ENCODE peak calls at places on chromosomes 5 and 9, in eight cellular contexts. I is glutamatergic neuron; V is LoVo; J is NCI-H2029 treated with DMSO at 0.1 percent for 48 hours; G is GM23248; Y is stimulated activated naive CD4-positive, alpha-beta T cell; B is AG04450; U is H1. W is an unnamed sample.

GRCh38 chr5:123511290-123511647 is 708 bp upstream of the CSNK1G3 start:
- DNase-seq in B (no peak), J (no peak), V (no peak), I (no peak), G (peak; percentile 69), U (no peak), Y (no peak), W (no peak)

GRCh38 chr9:110029422-110029814 is 178.5 kb downstream of the C9orf152 start:
- DNase-seq in B (no peak), V (no peak), U (no peak), I (no peak), G (peak; percentile 89), J (no peak), Y (no peak), W (no peak)

GRCh38 chr9:116656977-116657376 is 30.1 kb upstream of the TRIM32 start:
- DNase-seq in B (no peak), U (no peak), V (no peak), J (no peak), I (no peak), Y (no peak), G (peak; percentile 71), W (no peak)

GRCh38 chr5:163531272-163531671 is 25.9 kb downstream of the MAT2B start:
- DNase-seq in G (no peak), I (no peak), U (no peak), Y (no peak), J (no peak), B (no peak), V (no peak), W (no peak)

GRCh38 chr9:20286969-20287368 is 335.3 kb downstream of the MLLT3 start:
- DNase-seq in V (no peak), G (no peak), J (no peak), B (no peak), U (no peak), I (no peak), Y (no peak), W (no peak)

GRCh38 chr9:96615421-96615820 is 4.2 kb downstream of the CDC14B start:
- DNase-seq in Y (no peak), G (no peak), J (no peak), I (no peak), V (no peak), U (no peak), B (no peak), W (no peak)

GRCh38 chr5:13658761-13659160 is 285.7 kb downstream of the DNAH5 start:
- DNase-seq in I (no peak), V (no peak), Y (no peak), G (no peak), B (no peak), J (no peak), U (no peak), W (no peak)

GRCh38 chr5:148469446-148470062 is 85.8 kb downstream of the FBXO38 start:
- DNase-seq in I (no peak), B (peak; percentile 13), Y (no peak), J (peak; percentile 45), U (no peak), G (peak; percentile 52), V (no peak), W (peak; percentile 48)

GRCh38 chr5:36417221-36417620 is 115.5 kb upstream of the RANBP3L start:
- DNase-seq in U (no peak), J (no peak), B (no peak), V (no peak), G (peak; percentile 15), Y (no peak), I (no peak), W (no peak)

GRCh38 chr5:102681403-102681983 is 73.6 kb upstream of the PAM start:
- DNase-seq in V (peak; percentile 66), Y (peak; percentile 1), J (peak; percentile 83), G (peak; percentile 84), I (peak; percentile 78), B (peak; percentile 36), U (peak; percentile 79), W (peak; percentile 82)

GRCh38 chr9:108272350-108272899 is 583.4 kb downstream of the ACTL7B start:
- DNase-seq in V (peak; percentile 62), I (no peak), G (peak; percentile 74), U (peak; percentile 55), B (peak; percentile 7), J (peak; percentile 89), Y (no peak), W (no peak)

GRCh38 chr5:122077451-122078115 is 476 bp downstream of the LOX start:
- DNase-seq in U (peak; percentile 82), I (peak; percentile 52), V (no peak), B (no peak), G (peak; percentile 77), J (no peak), Y (no peak), W (peak; percentile 83)

GRCh38 chr5:89844548-89844947 is 565.0 kb downstream of the CETN3 start:
- DNase-seq in U (no peak), Y (no peak), B (no peak), V (no peak), G (no peak), J (no peak), I (no peak), W (no peak)

GRCh38 chr5:112234000-112234399 is 185.1 kb downstream of the EPB41L4A start:
- DNase-seq in G (peak; percentile 3), I (no peak), Y (no peak), J (no peak), B (no peak), U (no peak), V (no peak), W (no peak)

GRCh38 chr5:36613241-36613640 is 6.8 kb downstream of the SLC1A3 start:
- DNase-seq in U (no peak), J (no peak), G (no peak), I (no peak), Y (no peak), V (no peak), B (no peak), W (no peak)

GRCh38 chr5:73783823-73784222 is 157.8 kb downstream of the ARHGEF28 start:
- DNase-seq in J (peak; percentile 49), Y (no peak), G (peak; percentile 65), V (no peak), I (no peak), B (no peak), U (no peak), W (no peak)

GRCh38 chr5:23042231-23042630 is 189.1 kb upstream of the CDH12 start:
- DNase-seq in G (no peak), Y (no peak), V (no peak), U (no peak), J (no peak), B (no peak), I (no peak), W (no peak)

GRCh38 chr5:158435161-158435616 is 576.2 kb upstream of the CLINT1 start:
- DNase-seq in B (no peak), Y (no peak), I (no peak), V (no peak), G (peak; percentile 58), U (no peak), J (no peak), W (no peak)

GRCh38 chr9:129854588-129855110 is 19.4 kb downstream of the USP20 start:
- DNase-seq in J (no peak), Y (peak; percentile 35), V (no peak), U (no peak), B (no peak), I (no peak), G (no peak), W (no peak)

GRCh38 chr9:77961541-77961940 is 70.1 kb downstream of the GNAQ start:
- DNase-seq in J (no peak), Y (no peak), V (no peak), I (no peak), U (no peak), G (peak; percentile 38), B (no peak), W (no peak)

GRCh38 chr9:37969130-37969529 is 65.2 kb upstream of the SLC25A51 start:
- DNase-seq in G (peak; percentile 30), U (no peak), Y (no peak), J (no peak), V (peak; percentile 65), B (no peak), I (no peak), W (peak; percentile 80)

GRCh38 chr5:124849774-124850173 is 103.3 kb upstream of the ZNF608 start:
- DNase-seq in Y (no peak), B (no peak), V (no peak), U (no peak), G (no peak), I (no peak), J (no peak), W (no peak)

GRCh38 chr5:651296-652022 is 39.3 kb downstream of the CEP72 start:
- DNase-seq in Y (no peak), V (no peak), U (peak; percentile 16), G (no peak), I (no peak), J (no peak), B (no peak), W (no peak)

GRCh38 chr5:73606206-73606753 is 19.7 kb upstream of the ARHGEF28 start:
- DNase-seq in V (no peak), Y (no peak), J (no peak), U (no peak), I (no peak), B (no peak), G (no peak), W (no peak)

GRCh38 chr9:135108801-135109500 is 21.5 kb downstream of the OLFM1 start:
- DNase-seq in I (no peak), U (no peak), V (no peak), Y (no peak), B (no peak), J (no peak), G (no peak), W (no peak)

GRCh38 chr9:109401169-109401989 is 80.5 kb upstream of the EPB41L4B start:
- DNase-seq in V (peak; percentile 33), G (peak; percentile 74), I (peak; percentile 76), B (no peak), J (no peak), U (peak; percentile 87), Y (no peak), W (no peak)

GRCh38 chr9:124480621-124480981 is 26.6 kb downstream of the NR5A1 start:
- DNase-seq in U (peak; percentile 80), G (peak; percentile 48), I (peak; percentile 70), J (peak; percentile 10), B (no peak), Y (no peak), V (no peak), W (no peak)

GRCh38 chr9:110767559-110768063 is 99.0 kb downstream of the MUSK start:
- DNase-seq in B (peak; percentile 53), Y (no peak), U (no peak), I (no peak), G (peak; percentile 57), J (no peak), V (no peak), W (peak; percentile 57)

GRCh38 chr5:175698401-175699115 is 40.7 kb downstream of the HRH2 start:
- DNase-seq in U (no peak), B (no peak), V (no peak), J (no peak), Y (no peak), I (no peak), G (no peak), W (no peak)

GRCh38 chr5:83322273-83322924 is 149.1 kb upstream of the VCAN start:
- DNase-seq in V (no peak), G (no peak), I (no peak), U (no peak), Y (no peak), J (peak; percentile 5), B (no peak), W (no peak)

GRCh38 chr5:16934123-16934522 is 2.0 kb downstream of the MYO10 start:
- DNase-seq in B (peak; percentile 38), Y (no peak), I (peak; percentile 85), G (peak; percentile 87), U (peak; percentile 94), J (no peak), V (peak; percentile 72), W (peak; percentile 71)

GRCh38 chr9:135809166-135809565 is 98.2 kb downstream of the CAMSAP1 start:
- DNase-seq in B (no peak), I (no peak), Y (no peak), G (peak; percentile 73), V (no peak), J (no peak), U (no peak), W (no peak)

GRCh38 chr5:88836195-88836838 is 46.7 kb downstream of the MEF2C start:
- DNase-seq in V (peak; percentile 45), B (no peak), G (no peak), Y (no peak), U (no peak), I (no peak), J (no peak), W (peak; percentile 48)

GRCh38 chr5:177319913-177320588 is 8.4 kb upstream of the MXD3 start:
- DNase-seq in G (no peak), V (no peak), Y (no peak), J (no peak), B (no peak), U (no peak), I (no peak), W (no peak)

W was measured in aorta.